ENCODE peak calls at places on chromosome 19, in seven cellular contexts. X, D, W, K, F, Z and P are unnamed samples.
A peak's percentile ranks its signal among the peaks of the same experiment; 100 is the strongest.

GRCh38 chr19:46326608-46327007 is 20.3 kb upstream of the PPP5C start:
- DNase-seq in W (no peak), K (no peak), X (no peak), D (no peak), F (no peak), Z (no peak), P (no peak)

GRCh38 chr19:18817574-18817973 is 14.2 kb upstream of the UPF1 start:
- DNase-seq in W (no peak), F (no peak), X (no peak), D (no peak), Z (no peak), K (no peak), P (no peak)

GRCh38 chr19:5585461-5586299 is 17.9 kb upstream of the TINCR start:
- DNase-seq in X (no peak), W (peak; percentile 88), Z (no peak), K (peak; percentile 36), F (no peak), D (no peak), P (no peak)

GRCh38 chr19:681029-681626 is 4.9 kb downstream of the FSTL3 start:
- DNase-seq in W (peak; percentile 96), X (peak; percentile 53), F (no peak), Z (no peak), K (no peak), D (peak; percentile 91), P (peak; percentile 95)

GRCh38 chr19:41001243-41001971 is 10.3 kb downstream of the CYP2B6 start:
- DNase-seq in X (no peak), K (no peak), Z (no peak), F (no peak), W (peak; percentile 64), D (no peak), P (no peak)

GRCh38 chr19:34345934-34346333 is 19.1 kb upstream of the GPI start:
- DNase-seq in Z (no peak), W (peak; percentile 95), K (no peak), F (no peak), D (no peak), X (no peak), P (peak; percentile 44)

GRCh38 chr19:29263305-29264080 is 50.5 kb upstream of the UQCRFS1 start:
- DNase-seq in D (peak; percentile 27), W (peak; percentile 78), Z (no peak), X (no peak), K (no peak), F (no peak), P (peak; percentile 41)

GRCh38 chr19:44943801-44944249 is 1.8 kb downstream of the APOC4 start:
- DNase-seq in K (peak; percentile 54), Z (no peak), W (no peak), X (no peak), F (no peak), D (peak; percentile 35), P (peak; percentile 84)

GRCh38 chr19:1324792-1325567 is 39.3 kb downstream of the EFNA2 start:
- DNase-seq in D (peak; percentile 39), K (peak; percentile 64), X (peak; percentile 69), Z (no peak), F (peak; percentile 81), W (peak; percentile 79), P (peak; percentile 52)

GRCh38 chr19:10189631-10190425 is 4.9 kb downstream of the DNMT1 start:
- DNase-seq in X (no peak), D (no peak), Z (no peak), W (no peak), F (no peak), K (no peak), P (no peak)

GRCh38 chr19:49896863-49897621 is at the start of gene IL4I1:
- DNase-seq in K (no peak), W (no peak), Z (no peak), F (no peak), D (no peak), X (no peak), P (no peak)

GRCh38 chr19:12065100-12065538 is 588 bp downstream of the ZNF844 start:
- DNase-seq in D (no peak), Z (no peak), W (peak; percentile 61), X (peak; percentile 58), F (peak; percentile 61), K (no peak), P (peak; percentile 43)

GRCh38 chr19:17184381-17184841 is 30.7 kb upstream of the USE1 start:
- DNase-seq in W (no peak), D (no peak), K (no peak), Z (no peak), F (no peak), X (no peak), P (no peak)

GRCh38 chr19:10431254-10431942 is 11.1 kb downstream of the PDE4A start:
- DNase-seq in X (no peak), K (no peak), Z (no peak), W (peak; percentile 49), F (no peak), D (no peak), P (no peak)

GRCh38 chr19:46211201-46211881 is 18.2 kb upstream of the IGFL1 start:
- DNase-seq in Z (no peak), F (no peak), K (no peak), W (peak; percentile 89), X (peak; percentile 72), D (no peak), P (peak; percentile 48)

GRCh38 chr19:51712461-51713081 is 11.2 kb downstream of the HAS1 start:
- DNase-seq in D (no peak), Z (no peak), K (no peak), W (peak; percentile 87), X (no peak), F (no peak), P (no peak)

GRCh38 chr19:927044-927706 is 1.3 kb downstream of the ARID3A start:
- DNase-seq in K (peak; percentile 75), X (peak; percentile 58), W (peak; percentile 73), F (peak; percentile 87), Z (no peak), D (peak; percentile 75), P (peak; percentile 95)

GRCh38 chr19:58351558-58351878 is 1.8 kb downstream of the A1BG start:
- DNase-seq in K (no peak), X (no peak), W (no peak), F (no peak), Z (no peak), D (no peak), P (no peak)

GRCh38 chr19:58351996-58352755 is 1.1 kb downstream of the A1BG start:
- DNase-seq in K (no peak), F (no peak), X (no peak), D (no peak), W (no peak), Z (no peak), P (no peak)

GRCh38 chr19:58350871-58351557 is 2.3 kb downstream of the A1BG start:
- DNase-seq in K (no peak), Z (no peak), D (no peak), X (no peak), W (no peak), F (no peak), P (no peak)

GRCh38 chr19:58349590-58349989 is 3.7 kb downstream of the A1BG start:
- DNase-seq in K (no peak), W (no peak), D (no peak), Z (no peak), X (no peak), F (no peak), P (no peak)

GRCh38 chr19:58350001-58350801 is 3.1 kb downstream of the A1BG start:
- DNase-seq in K (no peak), X (no peak), D (no peak), W (peak; percentile 53), F (no peak), Z (no peak), P (no peak)
- H3K4me3 ChIP-seq in K (peak overlapping the region; percentile 30), X (peak overlapping the region; percentile 7), D (no peak overlapping the region), W (no peak overlapping the region), F (peak overlapping the region; percentile 28), Z (no peak overlapping the region), P (no peak overlapping the region)

GRCh38 chr19:56107626-56108351 is 13.3 kb downstream of the ZNF787 start:
- DNase-seq in F (peak; percentile 63), K (no peak), D (no peak), W (peak; percentile 48), Z (no peak), X (no peak), P (no peak)
- H3K4me1 ChIP-seq in F (peaks cover 77% of the 10 kb centered on the region), K (peaks cover 70% of the 10 kb centered on the region), D (peaks cover 75% of the 10 kb centered on the region), W (peaks cover 52% of the 10 kb centered on the region), Z (peaks cover 55% of the 10 kb centered on the region), X (peaks cover 5% of the 10 kb centered on the region), P (peaks cover 51% of the 10 kb centered on the region)

GRCh38 chr19:7293795-7294570 is at the start of gene INSR:
- DNase-seq in Z (peak; percentile 9), X (peak; percentile 91), F (peak; percentile 87), W (peak; percentile 93), K (peak; percentile 92), D (peak; percentile 79), P (peak; percentile 94)

GRCh38 chr19:7294571-7295212 is 478 bp upstream of the INSR start:
- DNase-seq in X (peak; percentile 60), F (peak; percentile 81), K (peak; percentile 87), W (peak; percentile 56), Z (no peak), D (peak; percentile 54), P (peak; percentile 78)

GRCh38 chr19:7292352-7292949 is 1.8 kb downstream of the INSR start:
- DNase-seq in W (peak; percentile 56), D (no peak), F (no peak), K (no peak), X (no peak), Z (no peak), P (no peak)

GRCh38 chr19:7295912-7296486 is 1.8 kb upstream of the INSR start:
- DNase-seq in X (no peak), F (no peak), D (no peak), K (no peak), Z (no peak), W (no peak), P (no peak)

DNA sequence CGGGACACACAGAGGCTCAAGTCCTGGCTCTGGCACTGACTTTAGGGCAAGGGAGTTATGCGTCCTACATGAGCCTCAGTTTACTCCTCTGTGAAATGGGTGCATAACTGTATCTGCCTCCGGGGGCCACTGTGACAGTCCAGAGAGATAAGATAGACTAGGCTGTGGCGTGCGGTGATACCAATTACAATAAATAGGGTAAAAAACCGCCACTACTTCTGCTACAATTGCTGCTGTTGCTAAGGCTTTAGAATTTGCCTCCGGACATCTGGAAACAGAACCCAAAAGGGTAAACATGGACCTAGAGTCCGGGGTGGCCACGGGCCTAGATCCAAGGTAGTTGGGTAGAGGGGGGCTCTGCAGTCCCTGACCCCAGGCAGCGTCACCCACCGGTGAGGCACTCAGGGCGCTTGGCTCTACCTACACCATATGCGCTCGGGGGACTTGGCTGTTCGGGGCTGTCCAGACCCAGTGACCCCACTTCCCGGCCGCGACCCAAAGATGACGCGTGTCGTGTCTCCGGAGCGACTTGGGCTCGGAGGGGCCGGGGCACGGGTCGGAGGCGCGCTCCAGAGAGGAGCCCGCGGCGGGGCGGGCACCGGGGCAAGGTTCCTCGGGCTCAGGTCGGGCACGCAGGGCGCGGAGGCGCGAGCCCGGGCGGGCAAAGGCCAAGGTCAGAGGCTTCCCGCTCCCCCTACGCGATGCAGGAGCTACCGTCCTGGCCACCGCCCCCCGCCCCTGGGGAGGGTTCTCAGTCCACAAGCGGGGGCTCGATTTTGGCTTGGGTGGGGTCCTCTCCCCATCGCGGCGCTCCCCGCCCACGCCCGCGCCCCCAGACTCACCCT is 1.0 kb downstream of the INSR start:
- DNase-seq in W (peak; percentile 39), Z (no peak), K (peak; percentile 60), X (peak; percentile 58), D (no peak), F (peak; percentile 71), P (peak; percentile 85)
- H3K4me3 ChIP-seq in W (peak overlapping the region; percentile 78), Z (peak overlapping the region; percentile 72), K (peak overlapping the region; percentile 100), X (peak overlapping the region; percentile 98), D (peak overlapping the region; percentile 93), F (peak overlapping the region; percentile 88), P (peak overlapping the region; percentile 83)

DNA sequence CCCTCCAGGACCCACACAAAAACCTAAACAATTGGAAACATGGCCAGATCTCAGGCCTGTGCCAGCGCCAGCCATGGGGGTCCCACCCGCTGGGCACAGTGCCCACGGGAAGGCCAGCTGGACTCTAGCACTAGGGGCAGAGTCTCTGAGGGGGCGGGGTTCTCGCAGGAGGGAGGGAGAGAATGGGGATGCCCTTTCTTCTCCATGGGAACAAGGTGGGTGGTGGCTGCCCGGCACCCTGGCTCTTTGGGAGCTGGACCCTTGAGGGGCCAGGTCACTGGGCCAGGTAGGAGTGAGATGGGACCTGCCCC is 8.4 kb downstream of the LYL1 start:
- DNase-seq in F (no peak), X (no peak), D (no peak), Z (no peak), W (no peak), K (peak; percentile 45), P (no peak)
- H3K4me1 ChIP-seq in F (peaks cover 95% of the 10 kb centered on the region), X (peaks cover 9% of the 10 kb centered on the region), D (peaks cover 79% of the 10 kb centered on the region), Z (peaks cover 41% of the 10 kb centered on the region), W (peaks cover 46% of the 10 kb centered on the region), K (peaks cover 99% of the 10 kb centered on the region), P (peaks cover 36% of the 10 kb centered on the region)